ENCODE peak calls at places on chromosomes 5 and 9, in eight cellular contexts. G, O, A, M, R, Q, K and N are unnamed samples.

GRCh38 chr5:62494772-62495171 is 82.2 kb downstream of the IPO11 start:
- DNase-seq in R (no peak), G (no peak), M (no peak), O (no peak), K (no peak), A (no peak), Q (no peak), N (no peak)

GRCh38 chr9:96612105-96612965 is 7.3 kb downstream of the CDC14B start:
- DNase-seq in O (peak; percentile 78), M (peak; percentile 80), G (peak; percentile 94), R (peak; percentile 87), K (no peak), A (peak; percentile 89), Q (peak; percentile 50), N (no peak)

GRCh38 chr9:116870566-116870965 is 183.5 kb downstream of the TRIM32 start:
- DNase-seq in A (no peak), G (no peak), K (no peak), O (peak; percentile 88), M (no peak), Q (peak; percentile 20), R (no peak), N (no peak)

GRCh38 chr9:121369595-121370265 is at the start of gene STOM:
- DNase-seq in Q (peak; percentile 70), R (peak; percentile 77), G (peak; percentile 94), M (peak; percentile 95), K (no peak), A (peak; percentile 80), O (peak; percentile 22), N (no peak)

GRCh38 chr5:137201876-137202275 is 297.2 kb downstream of the SPOCK1 start:
- DNase-seq in R (peak; percentile 12), G (peak; percentile 92), O (peak; percentile 8), A (peak; percentile 33), Q (no peak), M (peak; percentile 97), K (no peak), N (no peak)

GRCh38 chr5:56734066-56734766 is 81.1 kb upstream of the MAP3K1 start:
- DNase-seq in Q (no peak), A (no peak), O (no peak), K (no peak), G (no peak), M (no peak), R (no peak), N (no peak)

GRCh38 chr5:132211787-132212186 is 15.9 kb downstream of the P4HA2 start:
- DNase-seq in A (peak; percentile 22), R (no peak), K (no peak), G (peak; percentile 59), M (peak; percentile 36), O (no peak), Q (no peak), N (no peak)

GRCh38 chr5:115559524-115559923 is 14.9 kb upstream of the FEM1C start:
- DNase-seq in O (peak; percentile 27), M (no peak), Q (no peak), R (peak; percentile 56), K (no peak), A (peak; percentile 58), G (peak; percentile 43), N (no peak)

DNA sequence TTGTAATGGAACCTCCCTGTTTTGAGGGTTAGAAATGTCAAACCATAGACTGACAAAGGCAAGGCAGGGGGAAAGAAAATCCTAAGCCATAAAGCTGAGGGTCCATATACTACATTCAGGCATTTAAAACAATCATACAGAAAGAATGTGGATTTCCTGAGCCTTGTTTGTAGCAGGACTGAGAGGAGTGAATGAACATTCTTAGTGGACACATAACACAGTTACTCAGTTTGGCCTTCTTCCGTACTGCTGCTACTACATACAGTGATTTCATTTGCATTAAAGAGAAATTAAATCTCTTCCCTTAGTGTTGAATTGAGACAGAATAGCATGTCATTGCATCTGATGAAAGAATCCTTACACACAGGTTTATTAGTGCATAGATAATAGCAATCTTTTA is 1.8 kb upstream of the MTX3 start:
- DNase-seq in A (no peak), K (no peak), M (no peak), R (no peak), O (no peak), G (peak; percentile 32), Q (no peak), N (no peak)
- H3K4me3 ChIP-seq in A (no peak overlapping the region), K (no peak overlapping the region), M (no peak overlapping the region), R (no peak overlapping the region), O (no peak overlapping the region), G (no peak overlapping the region), Q (no peak overlapping the region), N (no peak overlapping the region)

GRCh38 chr5:142720561-142721275 is 34.8 kb upstream of the FGF1 start:
- DNase-seq in A (no peak), Q (no peak), O (peak; percentile 79), K (no peak), G (no peak), M (no peak), R (no peak), N (no peak)
- TF ChIP-seq CTCF in A (no peak), Q (no peak), O (peak; percentile 23), K (no peak), G (no peak), M (no peak), R (no peak), N (no peak)

GRCh38 chr5:178207917-178208280 is 3.6 kb downstream of the HNRNPAB start:
- DNase-seq in K (no peak), R (no peak), G (no peak), Q (no peak), M (no peak), O (no peak), A (no peak), N (no peak)
- H3K4me3 ChIP-seq in K (peak overlapping the region; percentile 65), R (no peak overlapping the region), G (no peak overlapping the region), Q (no peak overlapping the region), M (no peak overlapping the region), O (peak overlapping the region; percentile 92), A (no peak overlapping the region), N (no peak overlapping the region)

GRCh38 chr9:38018230-38018963 is 50.6 kb downstream of the SHB start:
- DNase-seq in G (no peak), R (no peak), A (no peak), M (no peak), K (no peak), Q (no peak), O (no peak), N (no peak)

GRCh38 chr9:38017885-38018186 is 51.2 kb downstream of the SHB start:
- DNase-seq in A (no peak), Q (no peak), O (no peak), G (no peak), M (no peak), K (no peak), R (no peak), N (no peak)

GRCh38 chr9:38018964-38019602 is 49.9 kb downstream of the SHB start:
- DNase-seq in G (peak; percentile 72), Q (no peak), M (peak; percentile 88), R (peak; percentile 89), K (no peak), O (peak; percentile 83), A (peak; percentile 77), N (no peak)

GRCh38 chr9:38016375-38017120 is 52.5 kb downstream of the SHB start:
- DNase-seq in O (peak; percentile 39), G (peak; percentile 93), R (peak; percentile 78), A (peak; percentile 67), Q (no peak), M (peak; percentile 72), K (no peak), N (no peak)

DNA sequence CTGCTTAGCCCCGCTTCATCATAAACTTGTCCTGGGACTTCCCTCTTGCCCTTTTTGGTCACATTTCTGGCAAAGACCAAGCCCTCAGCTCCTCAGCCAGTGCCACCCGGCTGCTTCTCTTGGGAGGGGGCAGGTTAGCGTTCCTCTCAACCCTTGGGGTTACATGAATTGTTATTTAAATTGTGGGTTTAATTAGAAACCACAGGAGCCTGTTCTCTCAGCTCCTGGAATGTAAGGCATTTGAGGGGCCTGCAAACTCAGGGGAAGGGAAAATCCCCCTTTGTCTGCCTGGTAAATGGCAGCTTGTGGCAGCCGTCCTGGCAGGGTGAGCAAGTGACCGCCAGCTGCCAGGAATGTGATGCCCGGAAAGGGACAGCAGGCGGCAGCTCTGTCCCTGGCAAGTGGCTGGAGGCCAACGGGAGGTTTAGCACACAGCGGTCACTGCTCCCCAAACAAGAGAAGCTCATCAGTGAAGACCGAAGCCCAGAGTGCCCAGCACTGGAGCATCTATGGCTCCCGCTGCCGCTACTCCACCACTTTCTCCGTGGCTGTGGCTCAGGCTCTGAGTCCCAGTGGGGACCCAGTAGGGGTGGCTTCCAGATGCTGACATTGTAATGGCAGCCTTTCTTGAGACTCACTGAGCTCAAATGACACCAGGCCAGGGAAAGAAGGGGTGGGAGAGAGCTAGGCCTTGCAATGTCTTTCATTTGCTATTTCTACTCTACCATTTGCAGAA is 51.7 kb downstream of the SHB start:
- DNase-seq in K (no peak), M (peak; percentile 31), Q (no peak), G (peak; percentile 92), A (peak; percentile 75), O (peak; percentile 60), R (peak; percentile 72), N (no peak)
- TF ChIP-seq CTCF in K (no peak), M (no peak), Q (peak; percentile 16), G (peak; percentile 21), A (peak; percentile 25), O (peak; percentile 55), R (peak; percentile 17), N (no peak)

GRCh38 chr5:15914603-15915002 is 265.0 kb downstream of the MARCHF11 start:
- DNase-seq in M (peak; percentile 71), G (peak; percentile 63), O (no peak), K (no peak), R (no peak), A (peak; percentile 22), Q (no peak), N (no peak)
- H3K4me3 ChIP-seq in M (peak overlapping the region; percentile 41), G (peak overlapping the region; percentile 44), O (no peak overlapping the region), K (no peak overlapping the region), R (no peak overlapping the region), A (no peak overlapping the region), Q (peak overlapping the region; percentile 9), N (no peak overlapping the region)

GRCh38 chr9:127504887-127505251 is 53.6 kb downstream of the LRSAM1 start:
- DNase-seq in G (no peak), O (no peak), M (no peak), A (no peak), K (no peak), Q (no peak), R (no peak), N (no peak)

GRCh38 chr9:127506814-127507750 is 55.8 kb downstream of the LRSAM1 start:
- DNase-seq in Q (no peak), M (no peak), K (no peak), O (no peak), R (peak; percentile 57), A (peak; percentile 68), G (no peak), N (no peak)

GRCh38 chr9:127503947-127504886 is 52.9 kb downstream of the LRSAM1 start:
- DNase-seq in O (peak; percentile 66), R (peak; percentile 82), G (peak; percentile 87), Q (peak; percentile 60), A (peak; percentile 93), K (peak; percentile 73), M (peak; percentile 86), N (peak; percentile 39)

GRCh38 chr9:127506117-127506813 is 55.0 kb downstream of the LRSAM1 start:
- DNase-seq in K (no peak), Q (no peak), A (no peak), R (no peak), M (no peak), O (no peak), G (no peak), N (no peak)

GRCh38 chr9:127505396-127506116 is 54.2 kb downstream of the LRSAM1 start:
- DNase-seq in O (peak; percentile 42), K (peak; percentile 35), R (no peak), M (no peak), G (peak; percentile 45), A (peak; percentile 59), Q (no peak), N (no peak)
- TF ChIP-seq CTCF in O (peak; percentile 57), K (peak; percentile 56), R (peak; percentile 71), M (peak; percentile 64), G (peak; percentile 62), A (peak; percentile 77), Q (peak; percentile 67), N (peak; percentile 66)

GRCh38 chr9:18459958-18460584 is 13.9 kb upstream of the ADAMTSL1 start:
- DNase-seq in O (peak; percentile 94), Q (peak; percentile 84), K (no peak), R (peak; percentile 88), M (peak; percentile 97), A (peak; percentile 84), G (peak; percentile 95), N (no peak)
- H3K4me3 ChIP-seq in O (peak overlapping the region; percentile 51), Q (no peak overlapping the region), K (no peak overlapping the region), R (no peak overlapping the region), M (no peak overlapping the region), A (no peak overlapping the region), G (peak overlapping the region; percentile 43), N (no peak overlapping the region)